ENCODE peak calls at places on chromosomes 7 and 10, in four cellular contexts. One of them, this sample, is unnamed.

GRCh38 chr10:86671419-86671818 is 3.1 kb downstream of the LDB3 start:
- DNase-seq in H1: no peak
- DNase-seq in A549: no peak
- DNase-seq in GM12878: no peak
- DNase-seq in this sample: no peak

GRCh38 chr10:98078774-98079173 is 48.4 kb upstream of the CRTAC1 start:
- DNase-seq in GM12878: no peak
- DNase-seq in H1: no peak
- DNase-seq in A549: no peak
- DNase-seq in this sample: no peak

GRCh38 chr7:8022628-8023027 is 54.0 kb downstream of the GLCCI1 start:
- DNase-seq in H1: no peak
- DNase-seq in GM12878: no peak
- DNase-seq in A549: no peak
- DNase-seq in this sample: no peak

GRCh38 chr7:29480456-29480855 is 83.2 kb upstream of the PRR15 start:
- DNase-seq in A549: no peak
- DNase-seq in GM12878: no peak
- DNase-seq in H1: no peak
- DNase-seq in this sample: no peak

GRCh38 chr7:136528329-136528728 is 340.1 kb upstream of the CHRM2 start:
- DNase-seq in A549: peak; percentile 2
- DNase-seq in GM12878: no peak
- DNase-seq in H1: no peak
- DNase-seq in this sample: peak; percentile 19

GRCh38 chr7:83060218-83060617 is 102.5 kb downstream of the PCLO start:
- DNase-seq in A549: no peak
- DNase-seq in H1: no peak
- DNase-seq in GM12878: no peak
- DNase-seq in this sample: no peak

GRCh38 chr10:6600224-6600987 is 20.3 kb upstream of the PRKCQ start:
- DNase-seq in H1: no peak
- DNase-seq in A549: no peak
- DNase-seq in GM12878: no peak
- DNase-seq in this sample: no peak

GRCh38 chr7:155191901-155192478 is 105.7 kb upstream of the INSIG1 start:
- DNase-seq in H1: no peak
- DNase-seq in GM12878: no peak
- DNase-seq in A549: no peak
- DNase-seq in this sample: no peak

GRCh38 chr7:149150981-149151380 is 3.7 kb downstream of the ZNF398 start:
- DNase-seq in GM12878: no peak
- DNase-seq in A549: no peak
- DNase-seq in H1: no peak
- DNase-seq in this sample: no peak

GRCh38 chr10:22325272-22325947 is 4.5 kb downstream of the BMI1 start:
- DNase-seq in GM12878: no peak
- DNase-seq in A549: peak; percentile 57
- DNase-seq in H1: peak; percentile 88
- DNase-seq in this sample: peak; percentile 36

GRCh38 chr7:82156168-82156567 is 287.4 kb downstream of the CACNA2D1 start:
- DNase-seq in GM12878: no peak
- DNase-seq in A549: peak; percentile 23
- DNase-seq in H1: no peak
- DNase-seq in this sample: no peak

GRCh38 chr10:45308707-45309106 is 6.7 kb downstream of the OR13A1 start:
- DNase-seq in GM12878: peak; percentile 16
- DNase-seq in H1: no peak
- DNase-seq in A549: no peak
- DNase-seq in this sample: peak; percentile 65

GRCh38 chr10:100006241-100006886 is 3.4 kb downstream of the DNMBP start:
- DNase-seq in A549: peak; percentile 85
- DNase-seq in GM12878: peak; percentile 55
- DNase-seq in H1: no peak
- DNase-seq in this sample: peak; percentile 83

GRCh38 chr7:36286241-36286640 is 103.4 kb upstream of the ANLN start:
- DNase-seq in H1: no peak
- DNase-seq in A549: no peak
- DNase-seq in GM12878: no peak
- DNase-seq in this sample: no peak

GRCh38 chr7:116741625-116742316 is 69.8 kb downstream of the MET start:
- DNase-seq in A549: no peak
- DNase-seq in H1: no peak
- DNase-seq in GM12878: no peak
- DNase-seq in this sample: no peak

GRCh38 chr7:150420987-150421674 is 29.3 kb upstream of the GIMAP8 start:
- DNase-seq in A549: peak; percentile 79
- DNase-seq in GM12878: no peak
- DNase-seq in H1: peak; percentile 93
- DNase-seq in this sample: peak; percentile 90

GRCh38 chr10:36526045-36526444 is 599.4 kb upstream of the ANKRD30A start:
- DNase-seq in H1: no peak
- DNase-seq in GM12878: no peak
- DNase-seq in A549: no peak
- DNase-seq in this sample: no peak

DNA sequence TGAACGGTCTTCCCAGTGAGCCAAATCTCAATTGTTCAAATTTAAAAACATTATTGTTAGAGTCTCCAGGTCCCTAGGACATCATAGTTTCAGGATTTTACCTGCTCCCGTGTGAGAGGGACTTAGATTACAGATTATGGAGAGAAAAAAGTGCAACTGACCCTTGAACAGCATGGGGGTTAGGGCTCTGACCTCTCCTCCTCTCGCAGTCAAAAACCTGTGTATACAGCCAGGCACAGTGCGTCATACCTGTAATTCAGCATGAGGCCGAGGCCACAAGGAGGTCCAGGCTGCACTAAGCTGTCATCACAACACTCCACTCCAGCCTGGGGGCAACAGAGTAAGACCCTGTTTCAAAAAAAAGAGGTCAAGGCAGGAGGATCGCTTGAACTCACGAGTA is 25.5 kb downstream of the BAZ1B start:
- DNase-seq in A549: no peak
- DNase-seq in H1: no peak
- DNase-seq in GM12878: no peak
- DNase-seq in this sample: no peak
- TF ChIP-seq CTCF in A549: no peak
- TF ChIP-seq CTCF in H1: no peak
- TF ChIP-seq CTCF in GM12878: no peak
- TF ChIP-seq CTCF in this sample: no peak

GRCh38 chr7:25694690-25695089 is 457.3 kb upstream of the NFE2L3 start:
- DNase-seq in H1: no peak
- DNase-seq in A549: no peak
- DNase-seq in GM12878: no peak
- DNase-seq in this sample: no peak
- TF ChIP-seq MAX in H1: no peak
- TF ChIP-seq MAX in A549: no peak
- TF ChIP-seq MAX in GM12878: no peak
- TF ChIP-seq MAX in this sample: no peak

DNA sequence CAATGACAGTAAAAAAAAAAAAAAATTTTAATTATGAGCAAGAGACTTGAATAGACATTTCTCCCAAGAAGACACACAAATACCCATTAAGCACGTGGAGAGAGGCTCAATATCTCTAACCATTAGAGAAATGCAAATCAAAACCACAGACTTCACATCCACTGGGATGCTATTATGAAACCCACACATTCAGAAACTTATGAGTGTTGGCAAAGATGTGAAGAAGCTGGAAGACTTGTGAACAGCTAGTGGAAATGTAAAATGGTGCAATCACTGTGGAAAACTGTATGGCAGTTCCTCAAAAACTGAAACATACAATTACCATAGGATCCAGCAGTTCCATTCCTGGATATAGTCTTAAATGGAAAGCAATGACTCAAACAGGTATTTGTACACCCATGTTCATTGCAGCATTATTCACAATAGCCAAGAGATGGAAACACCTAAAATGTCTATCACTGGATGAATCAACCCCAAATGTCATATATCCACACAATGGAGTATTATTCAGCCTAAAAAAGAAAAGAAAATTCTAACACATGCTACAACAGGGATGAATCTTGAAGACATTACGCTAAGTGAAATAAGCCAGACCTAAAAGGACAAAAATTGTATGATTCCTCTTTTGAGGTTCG is 53.5 kb upstream of the FRMD4A start:
- DNase-seq in H1: no peak
- DNase-seq in A549: no peak
- DNase-seq in GM12878: no peak
- DNase-seq in this sample: no peak
- TF ChIP-seq CTCF in H1: no peak
- TF ChIP-seq CTCF in A549: no peak
- TF ChIP-seq CTCF in GM12878: no peak
- TF ChIP-seq CTCF in this sample: no peak

DNA sequence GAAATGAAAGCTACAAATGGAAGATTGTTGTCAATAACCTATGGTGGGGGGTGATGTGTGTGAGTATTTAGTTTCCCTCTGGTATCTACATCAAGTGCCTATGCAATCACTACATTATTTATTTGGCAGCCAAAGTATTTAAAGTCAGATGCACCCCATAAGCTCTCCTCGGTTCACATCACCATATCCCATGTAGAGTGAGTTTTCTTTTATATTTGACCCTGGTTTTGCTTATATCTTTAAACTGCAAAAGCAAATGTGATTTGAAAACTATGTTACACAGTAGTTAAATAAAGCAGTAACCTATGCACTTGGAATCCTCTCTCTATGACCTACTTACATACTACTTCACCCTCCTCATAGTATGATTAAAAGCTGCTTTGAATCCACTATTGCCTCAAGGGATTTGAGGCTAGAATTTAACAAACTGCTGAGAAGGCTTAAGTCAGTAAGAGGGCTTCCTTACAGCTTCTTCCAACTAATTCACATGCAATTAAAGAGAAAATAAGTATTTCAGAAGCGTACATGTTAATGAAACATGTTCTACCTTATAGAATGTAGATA is 2.2 kb upstream of the CELF2 start:
- DNase-seq in A549: no peak
- DNase-seq in H1: no peak
- DNase-seq in GM12878: no peak
- DNase-seq in this sample: no peak
- TF ChIP-seq MAX in A549: no peak
- TF ChIP-seq MAX in H1: no peak
- TF ChIP-seq MAX in GM12878: no peak
- TF ChIP-seq MAX in this sample: no peak

DNA sequence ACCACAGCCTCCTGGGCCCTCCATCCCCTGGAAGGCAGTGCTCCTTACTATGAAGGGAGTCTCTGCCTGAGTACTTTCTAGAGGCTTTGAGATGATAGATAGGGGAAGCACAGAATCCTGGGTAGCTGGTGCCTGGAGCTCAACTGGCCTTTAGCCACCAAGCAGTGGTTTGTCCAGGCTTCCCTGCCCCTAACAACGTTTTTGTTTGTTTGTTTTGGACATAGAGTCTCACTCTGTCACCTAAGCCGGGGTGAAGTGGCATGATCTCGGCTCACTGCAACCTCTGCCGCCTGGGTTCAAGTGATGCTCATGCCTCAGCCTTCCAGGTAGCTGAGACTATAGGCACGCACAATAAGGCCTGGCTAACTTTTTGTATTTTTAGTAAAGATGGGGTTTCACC is 289.4 kb downstream of the PLXNA4 start:
- DNase-seq in H1: no peak
- DNase-seq in GM12878: no peak
- DNase-seq in A549: no peak
- DNase-seq in this sample: no peak
- TF ChIP-seq CTCF in H1: no peak
- TF ChIP-seq CTCF in GM12878: no peak
- TF ChIP-seq CTCF in A549: no peak
- TF ChIP-seq CTCF in this sample: no peak

GRCh38 chr7:123289200-123289599 is 89.4 kb upstream of the SLC13A1 start:
- DNase-seq in A549: no peak
- DNase-seq in H1: no peak
- DNase-seq in GM12878: no peak
- DNase-seq in this sample: no peak

GRCh38 chr7:123296965-123297364 is 97.2 kb upstream of the SLC13A1 start:
- DNase-seq in GM12878: no peak
- DNase-seq in H1: no peak
- DNase-seq in A549: no peak
- DNase-seq in this sample: no peak

GRCh38 chr7:123293710-123294109 is 93.9 kb upstream of the SLC13A1 start:
- DNase-seq in H1: no peak
- DNase-seq in A549: no peak
- DNase-seq in GM12878: no peak
- DNase-seq in this sample: no peak

DNA sequence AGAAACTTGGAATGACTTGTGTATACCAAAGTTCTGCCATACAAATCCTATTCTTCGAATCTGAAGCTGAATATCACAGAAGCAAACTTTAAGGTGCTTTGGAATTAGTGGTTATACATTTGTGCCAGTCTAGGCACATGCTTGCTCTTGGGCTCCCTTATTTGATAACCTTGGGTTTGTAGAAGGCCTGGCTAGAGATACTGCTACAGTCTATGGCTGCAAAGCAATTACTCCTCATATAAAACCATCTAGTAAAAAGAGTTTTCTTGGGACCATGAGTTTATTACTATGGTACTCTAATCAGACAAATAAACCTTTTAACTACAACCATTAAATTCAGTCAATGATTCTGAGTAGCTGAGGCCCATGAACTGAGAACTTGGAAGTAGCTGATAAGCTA is 92.5 kb upstream of the SLC13A1 start:
- DNase-seq in A549: no peak
- DNase-seq in H1: no peak
- DNase-seq in GM12878: no peak
- DNase-seq in this sample: no peak
- TF ChIP-seq MAX in A549: no peak
- TF ChIP-seq MAX in H1: no peak
- TF ChIP-seq MAX in GM12878: no peak
- TF ChIP-seq MAX in this sample: no peak

GRCh38 chr10:103660364-103661197 is 167.1 kb downstream of the NEURL1 start:
- DNase-seq in A549: no peak
- DNase-seq in GM12878: no peak
- DNase-seq in H1: no peak
- DNase-seq in this sample: no peak
- TF ChIP-seq CTCF in A549: no peak
- TF ChIP-seq CTCF in GM12878: no peak
- TF ChIP-seq CTCF in H1: no peak
- TF ChIP-seq CTCF in this sample: no peak

DNA sequence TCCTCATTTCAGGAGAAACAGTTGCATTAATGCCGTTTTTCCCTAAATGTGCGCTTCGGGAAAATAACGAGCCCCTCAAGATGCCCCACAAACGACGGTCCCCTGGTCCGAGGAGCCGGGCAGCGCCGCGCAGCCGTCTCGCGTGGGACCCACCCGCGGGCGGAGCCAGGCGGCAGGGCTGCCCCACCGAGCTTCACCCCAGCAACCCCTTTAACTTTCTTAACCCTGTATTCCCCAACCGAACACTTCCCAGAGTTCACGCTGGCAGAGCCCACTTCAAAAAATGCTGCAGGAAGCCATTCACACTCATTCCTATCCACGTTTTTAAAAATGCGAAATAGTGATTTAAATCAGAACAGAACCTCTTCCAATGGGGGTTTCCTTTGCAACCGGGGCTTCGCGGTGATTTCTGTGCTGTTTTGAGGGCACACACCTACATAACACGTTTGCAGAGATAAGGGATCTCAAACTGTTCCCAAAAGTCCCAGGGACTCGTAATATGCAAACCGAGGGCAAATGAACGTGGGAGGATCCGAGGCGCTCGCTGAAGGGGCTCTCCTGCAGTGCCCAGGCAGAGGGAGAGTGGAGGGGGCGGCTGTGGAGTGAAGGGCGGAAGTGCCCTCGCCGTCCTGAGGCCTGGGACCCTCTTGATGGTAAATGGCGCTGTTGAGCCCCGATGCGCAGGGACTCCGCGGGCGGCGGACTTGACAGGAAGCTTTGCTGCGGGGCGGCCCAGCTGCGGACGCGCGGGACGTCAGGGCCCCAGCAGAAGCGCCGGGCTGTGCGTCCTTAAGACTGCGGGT is 152.1 kb upstream of the YAE1 start:
- DNase-seq in GM12878: peak; percentile 20
- DNase-seq in A549: peak; percentile 49
- DNase-seq in H1: peak; percentile 78
- DNase-seq in this sample: peak; percentile 77
- TF ChIP-seq MAX in GM12878: no peak
- TF ChIP-seq MAX in A549: peak; percentile 60
- TF ChIP-seq MAX in H1: peak; percentile 48
- TF ChIP-seq MAX in this sample: no peak

This sample was measured in NB4.